ENCODE peak calls at places on chromosomes 6 and 20, in five cellular contexts. M is effector memory CD8-positive, alpha-beta T cell; Q is naive thymus-derived CD4-positive, alpha-beta T cell; J is pons; I is GM12865. A is an unnamed sample.

GRCh38 chr20:1177680-1178079 is 7.1 kb downstream of the TMEM74B start:
- DNase-seq in M (no peak), Q (no peak), J (no peak), I (no peak), A (no peak)

GRCh38 chr6:73585566-73586415 is 65.0 kb upstream of the EEF1A1 start:
- DNase-seq in M (peak; percentile 23), Q (peak; percentile 55), J (peak; percentile 94), I (peak; percentile 84), A (peak; percentile 50)

GRCh38 chr6:3209114-3210023 is 18.1 kb downstream of the TUBB2B start:
- DNase-seq in M (no peak), Q (no peak), J (no peak), I (peak; percentile 91), A (no peak)

GRCh38 chr20:32966881-32967781 is 37.1 kb downstream of the SUN5 start:
- DNase-seq in M (peak; percentile 71), Q (peak; percentile 70), J (no peak), I (peak; percentile 76), A (peak; percentile 77)

GRCh38 chr6:3076320-3076719 is 8.0 kb downstream of the RIPK1 start:
- DNase-seq in M (no peak), Q (no peak), J (no peak), I (no peak), A (no peak)

GRCh38 chr6:111763381-111763780 is 109.9 kb downstream of the FYN start:
- DNase-seq in M (no peak), Q (no peak), J (no peak), I (no peak), A (no peak)

GRCh38 chr6:135179920-135180457 is 1.1 kb upstream of the MYB start:
- DNase-seq in M (no peak), Q (peak; percentile 11), J (no peak), I (peak; percentile 63), A (peak; percentile 8)

GRCh38 chr20:57665589-57665971 is 44.2 kb downstream of the PMEPA1 start:
- DNase-seq in M (no peak), Q (no peak), J (no peak), I (no peak), A (no peak)

GRCh38 chr6:121093928-121094327 is 240.4 kb downstream of the TBC1D32 start:
- DNase-seq in M (no peak), Q (no peak), J (no peak), I (no peak), A (no peak)

GRCh38 chr6:111757342-111757741 is 115.9 kb downstream of the FYN start:
- DNase-seq in M (no peak), Q (no peak), J (no peak), I (no peak), A (peak; percentile 66)